ENCODE peak calls at places on chromosome 6, in seven cellular contexts. Q, R, Z, F, I, G and K are unnamed samples.

GRCh38 chr6:12311106-12311505 is 20.9 kb downstream of the EDN1 start:
- DNase-seq in Q (no peak), R (no peak), Z (no peak), F (no peak), I (peak), G (no peak), K (no peak)

GRCh38 chr6:168221000-168221399 is 98.6 kb downstream of the DACT2 start:
- DNase-seq in Q (no peak), R (no peak), Z (no peak), F (no peak), I (peak), G (no peak), K (no peak)

GRCh38 chr6:135505222-135505621 is 7.7 kb upstream of the AHI1 start:
- DNase-seq in Q (no peak), R (no peak), Z (no peak), F (no peak), I (no peak), G (no peak), K (no peak)

GRCh38 chr6:6661684-6662083 is 73.2 kb downstream of the LY86 start:
- DNase-seq in Q (peak), R (no peak), Z (peak), F (no peak), I (no peak), G (no peak), K (no peak)

GRCh38 chr6:105402090-105402980 is 547 bp downstream of the PREP start:
- DNase-seq in Q (peak), R (peak), Z (no peak), F (no peak), I (peak), G (no peak), K (peak)

GRCh38 chr6:4301871-4302270 is 166.5 kb upstream of the ECI2 start:
- DNase-seq in Q (no peak), R (no peak), Z (no peak), F (no peak), I (no peak), G (no peak), K (no peak)

GRCh38 chr6:51996296-51996947 is 91.0 kb downstream of the PKHD1 start:
- DNase-seq in Q (no peak), R (no peak), Z (no peak), F (no peak), I (no peak), G (no peak), K (no peak)

GRCh38 chr6:506508-506907 is 115.0 kb downstream of the IRF4 start:
- DNase-seq in Q (no peak), R (peak), Z (no peak), F (no peak), I (no peak), G (no peak), K (no peak)

GRCh38 chr6:145148392-145149175 is 586.7 kb downstream of the EPM2A start:
- DNase-seq in Q (peak), R (no peak), Z (no peak), F (peak), I (peak), G (no peak), K (peak)

GRCh38 chr6:136983692-136984091 is 61.1 kb downstream of the IL20RA start:
- DNase-seq in Q (no peak), R (no peak), Z (no peak), F (no peak), I (no peak), G (peak), K (no peak)

GRCh38 chr6:161694995-161695394 is 421.1 kb upstream of the AGPAT4 start:
- DNase-seq in Q (peak), R (no peak), Z (no peak), F (peak), I (peak), G (no peak), K (no peak)

GRCh38 chr6:15689586-15690450 is 27.0 kb upstream of the DTNBP1 start:
- DNase-seq in Q (no peak), R (no peak), Z (no peak), F (no peak), I (no peak), G (no peak), K (no peak)

GRCh38 chr6:36616888-36617521 is 22.8 kb downstream of the SRSF3 start:
- DNase-seq in Q (peak), R (no peak), Z (no peak), F (peak), I (peak), G (peak), K (peak)

GRCh38 chr6:45675634-45676033 is 297.9 kb upstream of the SUPT3H start:
- DNase-seq in Q (no peak), R (no peak), Z (no peak), F (no peak), I (no peak), G (no peak), K (no peak)

GRCh38 chr6:159608961-159609673 is 83.9 kb downstream of the SOD2 start:
- DNase-seq in Q (peak), R (no peak), Z (no peak), F (peak), I (peak), G (no peak), K (no peak)

GRCh38 chr6:133889557-133890301 is 816 bp downstream of the TCF21 start:
- DNase-seq in Q (no peak), R (no peak), Z (no peak), F (no peak), I (no peak), G (peak), K (no peak)

GRCh38 chr6:154156135-154156948 is 117.3 kb downstream of the OPRM1 start:
- DNase-seq in Q (peak), R (peak), Z (peak), F (peak), I (peak), G (no peak), K (peak)

GRCh38 chr6:44538841-44539240 is 151.3 kb downstream of the CDC5L start:
- DNase-seq in Q (no peak), R (no peak), Z (no peak), F (no peak), I (no peak), G (no peak), K (no peak)

GRCh38 chr6:157980288-157981131 is 1.2 kb upstream of the SYNJ2 start:
- DNase-seq in Q (peak), R (no peak), Z (no peak), F (no peak), I (no peak), G (no peak), K (no peak)

GRCh38 chr6:12114055-12114503 is 102.0 kb downstream of the HIVEP1 start:
- DNase-seq in Q (no peak), R (no peak), Z (no peak), F (no peak), I (no peak), G (no peak), K (no peak)

GRCh38 chr6:133432021-133432989 is 191.1 kb downstream of the EYA4 start:
- DNase-seq in Q (peak), R (no peak), Z (peak), F (no peak), I (no peak), G (no peak), K (no peak)

GRCh38 chr6:3751019-3751729 is at the start of gene PXDC1:
- DNase-seq in Q (peak), R (no peak), Z (no peak), F (no peak), I (peak), G (peak), K (no peak)

GRCh38 chr6:85460951-85461805 is 11.3 kb downstream of the NT5E start:
- DNase-seq in Q (no peak), R (no peak), Z (no peak), F (no peak), I (no peak), G (no peak), K (peak)

GRCh38 chr6:154410619-154411044 is 54.0 kb upstream of the IPCEF1 start:
- DNase-seq in Q (peak), R (peak), Z (no peak), F (peak), I (peak), G (no peak), K (no peak)

GRCh38 chr6:2917801-2918495 is 14.8 kb upstream of the SERPINB9 start:
- DNase-seq in Q (no peak), R (no peak), Z (no peak), F (no peak), I (no peak), G (peak), K (no peak)

GRCh38 chr6:154598403-154598802 is 87.9 kb upstream of the CNKSR3 start:
- DNase-seq in Q (peak), R (no peak), Z (no peak), F (no peak), I (no peak), G (no peak), K (no peak)

GRCh38 chr6:18307006-18307405 is 42.7 kb upstream of the DEK start:
- DNase-seq in Q (no peak), R (no peak), Z (no peak), F (no peak), I (peak), G (no peak), K (no peak)

GRCh38 chr6:80769101-80769500 is 662.6 kb downstream of the BCKDHB start:
- DNase-seq in Q (no peak), R (no peak), Z (no peak), F (no peak), I (no peak), G (no peak), K (no peak)

GRCh38 chr6:12870033-12870432 is 153.5 kb downstream of the PHACTR1 start:
- DNase-seq in Q (no peak), R (no peak), Z (no peak), F (no peak), I (no peak), G (no peak), K (no peak)